ENCODE peak calls at places on chromosomes 5 and 9, in four cellular contexts. Z is upper lobe of left lung, T is mesendoderm, W is fibroblast of lung. E is an unnamed sample.

GRCh38 chr9:107141967-107142366 is 141.1 kb upstream of the RAD23B start:
- DNase-seq in Z (no peak), T (peak; percentile 61), W (peak; percentile 10), E (no peak)

GRCh38 chr5:143890475-143890874 is 78.5 kb downstream of the HMHB1 start:
- DNase-seq in W (no peak), Z (no peak), T (no peak), E (no peak)

GRCh38 chr9:97176206-97176605 is 131.3 kb upstream of the CCDC180 start:
- DNase-seq in Z (no peak), T (no peak), W (no peak), E (no peak)

GRCh38 chr5:32392039-32392438 is 52.5 kb downstream of the ZFR start:
- DNase-seq in W (no peak), Z (no peak), T (no peak), E (no peak)

GRCh38 chr5:963310-963672 is 45.3 kb upstream of the NKD2 start:
- DNase-seq in Z (no peak), W (no peak), T (no peak), E (no peak)

GRCh38 chr9:129281506-129282145 is 103.6 kb upstream of the IER5L start:
- DNase-seq in W (no peak), Z (no peak), T (no peak), E (peak; percentile 58)

GRCh38 chr5:143214890-143215289 is 188.6 kb downstream of the NR3C1 start:
- DNase-seq in W (no peak), T (no peak), Z (no peak), E (no peak)

GRCh38 chr5:93585054-93585751 is 2.2 kb downstream of the NR2F1 start:
- DNase-seq in W (no peak), Z (no peak), T (no peak), E (peak; percentile 69)

GRCh38 chr5:83721878-83722779 is 1.5 kb upstream of the HAPLN1 start:
- DNase-seq in T (peak; percentile 93), Z (peak; percentile 53), W (peak; percentile 78), E (peak; percentile 76)

GRCh38 chr5:103519550-103519949 is 43.0 kb downstream of the NUDT12 start:
- DNase-seq in Z (no peak), T (peak; percentile 31), W (no peak), E (no peak)

GRCh38 chr5:170639221-170639925 is 135.6 kb downstream of the KCNIP1 start:
- DNase-seq in Z (peak; percentile 9), W (no peak), T (no peak), E (peak; percentile 45)

GRCh38 chr9:3271581-3271980 is 254.2 kb downstream of the RFX3 start:
- DNase-seq in Z (no peak), T (no peak), W (no peak), E (no peak)

GRCh38 chr9:137370865-137371520 is 52.0 kb downstream of the EXD3 start:
- DNase-seq in W (peak; percentile 13), T (no peak), Z (peak; percentile 13), E (peak; percentile 51)

GRCh38 chr9:5435912-5436311 is 1.8 kb downstream of the PLGRKT start:
- DNase-seq in T (no peak), Z (peak; percentile 61), W (peak; percentile 26), E (no peak)

GRCh38 chr5:39464096-39464495 is 39.3 kb upstream of the DAB2 start:
- DNase-seq in Z (no peak), W (no peak), T (no peak), E (no peak)

GRCh38 chr9:125747053-125747764 is at the start of gene PBX3:
- DNase-seq in Z (peak; percentile 57), T (peak; percentile 74), W (peak; percentile 45), E (peak; percentile 81)

GRCh38 chr9:107809859-107810492 is 320.4 kb upstream of the KLF4 start:
- DNase-seq in T (peak; percentile 47), W (peak; percentile 36), Z (no peak), E (no peak)

GRCh38 chr5:25713259-25713658 is 1068.5 kb upstream of the CDH10 start:
- DNase-seq in Z (no peak), W (no peak), T (peak; percentile 59), E (no peak)

GRCh38 chr5:92907914-92908606 is 673.0 kb downstream of the NR2F1-AS1 start:
- DNase-seq in Z (no peak), W (peak; percentile 80), T (no peak), E (no peak)

GRCh38 chr5:39765381-39765780 is 340.6 kb upstream of the DAB2 start:
- DNase-seq in Z (no peak), W (peak; percentile 91), T (no peak), E (no peak)

GRCh38 chr5:181187500-181188213 is 17.3 kb downstream of the TRIM7 start:
- DNase-seq in T (peak; percentile 89), Z (peak; percentile 56), W (peak; percentile 80), E (peak; percentile 91)

GRCh38 chr9:86282979-86283535 is 719 bp upstream of the ISCA1 start:
- DNase-seq in W (peak; percentile 92), Z (peak; percentile 60), T (peak; percentile 36), E (peak; percentile 71)
- H3K4me1 ChIP-seq in W (peaks cover 4% of the 10 kb centered on the region), Z (peaks cover 23% of the 10 kb centered on the region), T (peaks cover 3% of the 10 kb centered on the region), E (peaks cover 24% of the 10 kb centered on the region)

DNA sequence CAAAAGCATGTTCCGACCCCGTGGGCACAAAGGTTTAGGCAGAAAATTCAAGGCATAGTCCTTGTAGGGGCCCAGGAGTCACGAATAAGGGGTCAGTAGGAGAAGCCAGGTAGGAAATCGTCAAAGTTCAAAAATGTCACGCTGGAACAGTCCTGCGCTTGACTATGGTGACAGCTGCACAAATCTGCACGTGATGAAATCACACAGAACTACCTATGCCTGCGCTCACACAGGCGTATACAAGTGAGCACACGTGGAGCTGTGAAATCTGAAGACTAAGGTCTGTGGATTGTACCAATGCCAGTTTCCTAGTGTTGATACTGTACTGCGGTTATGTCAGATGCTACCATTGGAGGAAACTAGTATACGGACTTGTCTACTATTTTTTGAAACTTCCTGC is 303.1 kb upstream of the PANK3 start:
- DNase-seq in Z (no peak), W (no peak), T (no peak), E (no peak)
- H3K27ac ChIP-seq in Z (no peak overlapping the region), W (no peak overlapping the region), T (no peak overlapping the region), E (no peak overlapping the region)

DNA sequence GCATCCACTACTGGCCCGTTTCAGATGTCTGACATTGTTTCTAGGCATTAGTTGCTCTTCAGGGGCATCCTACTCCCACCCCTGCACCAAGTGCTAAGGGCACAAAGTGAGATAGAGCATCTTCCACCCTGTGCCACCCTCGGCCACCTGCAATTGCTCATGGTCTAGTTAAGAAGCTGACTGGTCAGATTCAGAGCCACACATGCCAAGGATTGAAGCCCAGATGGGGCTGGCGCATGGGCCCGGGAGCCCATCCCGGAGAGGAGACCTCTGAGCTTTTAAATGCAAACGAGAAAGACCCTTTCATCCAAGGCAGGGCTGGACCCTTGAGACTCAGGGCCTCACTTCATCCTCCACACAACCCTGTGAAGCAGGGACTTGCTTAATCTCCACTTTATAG is 28.5 kb downstream of the HRH2 start:
- DNase-seq in W (no peak), Z (no peak), T (no peak), E (peak; percentile 45)
- H3K4me1 ChIP-seq in W (no peaks in the 10 kb centered on the region), Z (peaks cover 8% of the 10 kb centered on the region), T (peaks cover 8% of the 10 kb centered on the region), E (no peaks in the 10 kb centered on the region)

DNA sequence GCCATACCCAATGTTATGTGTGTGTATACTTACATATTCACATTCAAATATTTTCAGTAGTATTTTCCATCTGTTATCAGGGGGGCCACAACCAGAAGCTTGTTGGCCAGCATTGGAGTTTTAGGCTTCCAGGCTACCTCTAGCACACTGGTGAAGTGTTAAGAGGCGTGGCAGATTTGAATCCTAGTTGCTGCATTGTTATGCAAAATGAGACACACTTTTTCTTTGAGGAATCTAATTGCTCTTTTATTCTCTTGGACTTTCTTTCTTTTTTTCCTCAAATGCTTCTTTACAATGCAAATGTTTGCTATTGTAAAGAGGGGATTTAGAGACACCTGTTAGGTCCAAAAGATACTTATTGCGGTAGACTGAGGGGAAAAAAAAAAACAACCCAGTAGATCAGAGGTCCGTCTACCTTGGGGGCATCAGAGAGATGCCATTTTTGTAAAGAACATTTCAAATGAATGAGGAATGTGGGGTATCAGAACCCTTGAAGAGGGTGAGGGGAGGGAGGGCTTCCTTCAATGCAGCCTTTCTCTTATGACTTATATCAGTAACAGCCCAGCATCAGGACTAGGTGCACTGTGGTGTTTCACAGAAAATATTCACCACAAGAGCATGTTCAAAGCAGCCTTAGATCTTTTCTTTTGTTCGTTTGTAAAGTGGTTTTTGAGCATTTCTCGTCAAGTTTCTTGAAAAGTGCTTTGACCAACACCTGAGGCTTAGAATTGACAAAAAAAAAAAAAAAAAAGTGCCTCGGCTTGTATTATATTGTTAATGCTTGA is 3.8 kb downstream of the SMARCA2 start:
- DNase-seq in Z (no peak), W (no peak), T (no peak), E (no peak)
- H3K27ac ChIP-seq in Z (peak overlapping the region; percentile 98), W (no peak overlapping the region), T (no peak overlapping the region), E (peak overlapping the region; percentile 97)

GRCh38 chr5:72126796-72127195 is 19.5 kb downstream of the MAP1B start:
- DNase-seq in T (no peak), Z (no peak), W (no peak), E (no peak)
- H3K4me1 ChIP-seq in T (peaks cover 1% of the 10 kb centered on the region), Z (no peaks in the 10 kb centered on the region), W (peaks cover 8% of the 10 kb centered on the region), E (peaks cover 25% of the 10 kb centered on the region)

GRCh38 chr5:14337603-14338002 is 194.5 kb downstream of the TRIO start:
- DNase-seq in Z (no peak), T (no peak), W (no peak), E (no peak)
- H3K27ac ChIP-seq in Z (no peak overlapping the region), T (no peak overlapping the region), W (no peak overlapping the region), E (no peak overlapping the region)